ENCODE peak calls at places on chromosomes 2 and 18, in nine cellular contexts. R, K, A, H, T, O, E, W and J are unnamed samples.

GRCh38 chr2:694174-694573 is 17.0 kb upstream of the TMEM18 start:
- DNase-seq in R (no peak), K (no peak), A (peak; percentile 65), H (no peak), T (no peak), O (no peak), E (no peak), W (no peak), J (no peak)

GRCh38 chr2:98188351-98189046 is 101.5 kb downstream of the VWA3B start:
- DNase-seq in R (no peak), K (no peak), A (peak; percentile 28), H (no peak), T (no peak), O (no peak), E (no peak), W (no peak), J (peak; percentile 7)

GRCh38 chr2:135175177-135175576 is 123.1 kb downstream of the RAB3GAP1 start:
- DNase-seq in R (no peak), K (no peak), A (no peak), H (peak; percentile 34), T (no peak), O (no peak), E (no peak), W (no peak), J (no peak)

GRCh38 chr2:43944915-43945314 is 50.9 kb downstream of the LRPPRC start:
- DNase-seq in R (no peak), K (no peak), A (no peak), H (no peak), T (no peak), O (no peak), E (no peak), W (no peak), J (no peak)

GRCh38 chr18:59344990-59345389 is 14.1 kb downstream of the LMAN1 start:
- DNase-seq in R (no peak), K (no peak), A (no peak), H (no peak), T (no peak), O (no peak), E (no peak), W (no peak), J (no peak)

GRCh38 chr2:105641389-105641811 is 103.3 kb upstream of the NCK2 start:
- DNase-seq in R (no peak), K (no peak), A (no peak), H (peak; percentile 38), T (no peak), O (no peak), E (no peak), W (no peak), J (peak; percentile 96)

GRCh38 chr2:222518570-222519381 is 94.4 kb downstream of the SGPP2 start:
- DNase-seq in R (no peak), K (no peak), A (peak; percentile 67), H (no peak), T (no peak), O (no peak), E (no peak), W (no peak), J (no peak)

GRCh38 chr2:46852124-46852523 is 63.5 kb downstream of the MCFD2 start:
- DNase-seq in R (no peak), K (no peak), A (no peak), H (no peak), T (no peak), O (no peak), E (no peak), W (no peak), J (no peak)

GRCh38 chr18:10122116-10122515 is 208.3 kb downstream of the VAPA start:
- DNase-seq in R (no peak), K (no peak), A (peak; percentile 91), H (no peak), T (no peak), O (no peak), E (no peak), W (no peak), J (peak; percentile 4)

GRCh38 chr2:213545964-213546363 is 261.7 kb downstream of the SPAG16 start:
- DNase-seq in R (no peak), K (no peak), A (no peak), H (no peak), T (no peak), O (no peak), E (no peak), W (no peak), J (no peak)